ENCODE peak calls at places on chromosomes 2 and 18, in six cellular contexts. One of them, this sample, is unnamed.

GRCh38 chr2:25671622-25672021 is 1.8 kb downstream of the DTNB start:
- DNase-seq in A673: no peak
- DNase-seq in small intestine: no peak
- DNase-seq in CD8-positive, alpha-beta memory T cell: no peak
- DNase-seq in aorta: no peak
- DNase-seq in substantia nigra: no peak
- DNase-seq in this sample: no peak

GRCh38 chr2:118669639-118670038 is 177.8 kb downstream of the EN1 start:
- DNase-seq in A673: no peak
- DNase-seq in small intestine: no peak
- DNase-seq in CD8-positive, alpha-beta memory T cell: no peak
- DNase-seq in aorta: no peak
- DNase-seq in substantia nigra: no peak
- DNase-seq in this sample: no peak

GRCh38 chr2:70828914-70829824 is 6.4 kb downstream of the CD207 start:
- DNase-seq in A673: no peak
- DNase-seq in small intestine: no peak
- DNase-seq in CD8-positive, alpha-beta memory T cell: no peak
- DNase-seq in aorta: no peak
- DNase-seq in substantia nigra: no peak
- DNase-seq in this sample: no peak

GRCh38 chr2:214545881-214546280 is 135.0 kb downstream of the VWC2L start:
- DNase-seq in A673: no peak
- DNase-seq in small intestine: no peak
- DNase-seq in CD8-positive, alpha-beta memory T cell: no peak
- DNase-seq in aorta: no peak
- DNase-seq in substantia nigra: no peak
- DNase-seq in this sample: no peak

GRCh38 chr18:48955528-48956261 is 4.9 kb upstream of the SMAD7 start:
- DNase-seq in A673: no peak
- DNase-seq in small intestine: no peak
- DNase-seq in CD8-positive, alpha-beta memory T cell: peak; percentile 54
- DNase-seq in aorta: peak; percentile 91
- DNase-seq in substantia nigra: no peak
- DNase-seq in this sample: peak; percentile 87

GRCh38 chr2:121902171-121902591 is 146.7 kb downstream of the TSN start:
- DNase-seq in A673: peak; percentile 90
- DNase-seq in small intestine: no peak
- DNase-seq in CD8-positive, alpha-beta memory T cell: no peak
- DNase-seq in aorta: no peak
- DNase-seq in substantia nigra: no peak
- DNase-seq in this sample: no peak

GRCh38 chr18:5824370-5824984 is 70.8 kb downstream of the TMEM200C start:
- DNase-seq in A673: no peak
- DNase-seq in small intestine: no peak
- DNase-seq in CD8-positive, alpha-beta memory T cell: no peak
- DNase-seq in aorta: no peak
- DNase-seq in substantia nigra: no peak
- DNase-seq in this sample: no peak

GRCh38 chr2:145007673-145008263 is 487.8 kb upstream of the ZEB2 start:
- DNase-seq in A673: no peak
- DNase-seq in small intestine: no peak
- DNase-seq in CD8-positive, alpha-beta memory T cell: no peak
- DNase-seq in aorta: peak; percentile 69
- DNase-seq in substantia nigra: no peak
- DNase-seq in this sample: peak; percentile 45

GRCh38 chr2:84649487-84650142 is 133.3 kb downstream of the DNAH6 start:
- DNase-seq in A673: no peak
- DNase-seq in small intestine: no peak
- DNase-seq in CD8-positive, alpha-beta memory T cell: no peak
- DNase-seq in aorta: no peak
- DNase-seq in substantia nigra: no peak
- DNase-seq in this sample: no peak

GRCh38 chr2:230872151-230872967 is 7.6 kb downstream of the ITM2C start:
- DNase-seq in A673: no peak
- DNase-seq in small intestine: no peak
- DNase-seq in CD8-positive, alpha-beta memory T cell: no peak
- DNase-seq in aorta: peak; percentile 38
- DNase-seq in substantia nigra: no peak
- DNase-seq in this sample: no peak

GRCh38 chr2:1649103-1649870 is 95.0 kb downstream of the PXDN start:
- DNase-seq in A673: no peak
- DNase-seq in small intestine: no peak
- DNase-seq in CD8-positive, alpha-beta memory T cell: no peak
- DNase-seq in aorta: no peak
- DNase-seq in substantia nigra: no peak
- DNase-seq in this sample: no peak

GRCh38 chr2:120737802-120738516 is 2.3 kb downstream of the GLI2 start:
- DNase-seq in A673: no peak
- DNase-seq in small intestine: peak; percentile 10
- DNase-seq in CD8-positive, alpha-beta memory T cell: no peak
- DNase-seq in aorta: no peak
- DNase-seq in substantia nigra: no peak
- DNase-seq in this sample: no peak

GRCh38 chr2:19739256-19739655 is 162.5 kb downstream of the TTC32 start:
- DNase-seq in A673: no peak
- DNase-seq in small intestine: no peak
- DNase-seq in CD8-positive, alpha-beta memory T cell: no peak
- DNase-seq in aorta: no peak
- DNase-seq in substantia nigra: no peak
- DNase-seq in this sample: peak; percentile 67

GRCh38 chr2:238053195-238053776 is 7.5 kb upstream of the SCLY start:
- DNase-seq in A673: no peak
- DNase-seq in small intestine: no peak
- DNase-seq in CD8-positive, alpha-beta memory T cell: no peak
- DNase-seq in aorta: no peak
- DNase-seq in substantia nigra: no peak
- DNase-seq in this sample: no peak

GRCh38 chr2:15890936-15891905 is 49.1 kb upstream of the MYCN start:
- DNase-seq in A673: no peak
- DNase-seq in small intestine: peak; percentile 25
- DNase-seq in CD8-positive, alpha-beta memory T cell: no peak
- DNase-seq in aorta: no peak
- DNase-seq in substantia nigra: no peak
- DNase-seq in this sample: no peak

GRCh38 chr2:228321019-228321418 is 139.5 kb upstream of the SPHKAP start:
- DNase-seq in A673: no peak
- DNase-seq in small intestine: no peak
- DNase-seq in CD8-positive, alpha-beta memory T cell: no peak
- DNase-seq in aorta: no peak
- DNase-seq in substantia nigra: no peak
- DNase-seq in this sample: no peak

GRCh38 chr18:22482948-22483347 is 65.2 kb upstream of the CTAGE1 start:
- DNase-seq in A673: no peak
- DNase-seq in small intestine: no peak
- DNase-seq in CD8-positive, alpha-beta memory T cell: no peak
- DNase-seq in aorta: no peak
- DNase-seq in substantia nigra: no peak
- DNase-seq in this sample: no peak
- H3K27ac ChIP-seq in A673: no peak overlapping the region
- H3K27ac ChIP-seq in small intestine: no peak overlapping the region
- H3K27ac ChIP-seq in CD8-positive, alpha-beta memory T cell: no peak overlapping the region
- H3K27ac ChIP-seq in aorta: no peak overlapping the region
- H3K27ac ChIP-seq in substantia nigra: no peak overlapping the region
- H3K27ac ChIP-seq in this sample: no peak overlapping the region

GRCh38 chr18:59609654-59610053 is 87.6 kb downstream of the CCBE1 start:
- DNase-seq in A673: no peak
- DNase-seq in small intestine: no peak
- DNase-seq in CD8-positive, alpha-beta memory T cell: no peak
- DNase-seq in aorta: no peak
- DNase-seq in substantia nigra: no peak
- DNase-seq in this sample: no peak

GRCh38 chr18:59613903-59614302 is 83.3 kb downstream of the CCBE1 start:
- DNase-seq in A673: no peak
- DNase-seq in small intestine: no peak
- DNase-seq in CD8-positive, alpha-beta memory T cell: no peak
- DNase-seq in aorta: no peak
- DNase-seq in substantia nigra: no peak
- DNase-seq in this sample: no peak

GRCh38 chr18:59616501-59616900 is 80.7 kb downstream of the CCBE1 start:
- DNase-seq in A673: no peak
- DNase-seq in small intestine: no peak
- DNase-seq in CD8-positive, alpha-beta memory T cell: no peak
- DNase-seq in aorta: no peak
- DNase-seq in substantia nigra: no peak
- DNase-seq in this sample: no peak

GRCh38 chr18:59610546-59611140 is 86.6 kb downstream of the CCBE1 start:
- DNase-seq in A673: no peak
- DNase-seq in small intestine: no peak
- DNase-seq in CD8-positive, alpha-beta memory T cell: no peak
- DNase-seq in aorta: no peak
- DNase-seq in substantia nigra: no peak
- DNase-seq in this sample: no peak

DNA sequence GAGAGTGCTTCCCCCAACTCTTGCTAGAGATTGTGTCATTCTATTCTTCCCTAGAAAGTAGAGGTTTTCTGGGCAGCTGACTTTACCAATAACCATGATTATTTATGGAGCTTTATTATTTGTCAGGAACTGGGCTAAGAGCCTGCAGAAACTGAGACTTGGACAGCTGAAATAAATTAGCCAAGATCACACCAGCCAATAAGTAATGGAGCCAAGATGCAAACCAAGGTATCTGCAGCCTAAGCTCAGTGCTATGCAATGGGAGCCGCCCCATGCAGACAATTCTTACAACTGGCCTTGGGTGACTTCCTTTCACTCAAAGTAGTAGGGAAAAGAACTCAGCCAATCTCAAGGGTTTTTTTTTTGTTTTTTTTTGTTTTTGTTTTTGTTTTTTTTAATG is 84.8 kb downstream of the CCBE1 start:
- DNase-seq in A673: no peak
- DNase-seq in small intestine: no peak
- DNase-seq in CD8-positive, alpha-beta memory T cell: no peak
- DNase-seq in aorta: no peak
- DNase-seq in substantia nigra: no peak
- DNase-seq in this sample: no peak
- H3K27ac ChIP-seq in A673: no peak overlapping the region
- H3K27ac ChIP-seq in small intestine: no peak overlapping the region
- H3K27ac ChIP-seq in CD8-positive, alpha-beta memory T cell: no peak overlapping the region
- H3K27ac ChIP-seq in aorta: no peak overlapping the region
- H3K27ac ChIP-seq in substantia nigra: no peak overlapping the region
- H3K27ac ChIP-seq in this sample: no peak overlapping the region

GRCh38 chr2:9975328-9975727 is 23.8 kb downstream of the GRHL1 start:
- DNase-seq in A673: no peak
- DNase-seq in small intestine: no peak
- DNase-seq in CD8-positive, alpha-beta memory T cell: no peak
- DNase-seq in aorta: no peak
- DNase-seq in substantia nigra: no peak
- DNase-seq in this sample: no peak
- H3K27ac ChIP-seq in A673: no peak overlapping the region
- H3K27ac ChIP-seq in small intestine: no peak overlapping the region
- H3K27ac ChIP-seq in CD8-positive, alpha-beta memory T cell: no peak overlapping the region
- H3K27ac ChIP-seq in aorta: no peak overlapping the region
- H3K27ac ChIP-seq in substantia nigra: no peak overlapping the region
- H3K27ac ChIP-seq in this sample: no peak overlapping the region

GRCh38 chr2:73334620-73335019 is 41.3 kb upstream of the EGR4 start:
- DNase-seq in A673: no peak
- DNase-seq in small intestine: no peak
- DNase-seq in CD8-positive, alpha-beta memory T cell: no peak
- DNase-seq in aorta: no peak
- DNase-seq in substantia nigra: no peak
- DNase-seq in this sample: no peak

GRCh38 chr2:73333564-73333963 is 40.2 kb upstream of the EGR4 start:
- DNase-seq in A673: no peak
- DNase-seq in small intestine: no peak
- DNase-seq in CD8-positive, alpha-beta memory T cell: no peak
- DNase-seq in aorta: no peak
- DNase-seq in substantia nigra: no peak
- DNase-seq in this sample: no peak

GRCh38 chr2:73339171-73339678 is 45.9 kb upstream of the EGR4 start:
- DNase-seq in A673: peak; percentile 87
- DNase-seq in small intestine: no peak
- DNase-seq in CD8-positive, alpha-beta memory T cell: no peak
- DNase-seq in aorta: no peak
- DNase-seq in substantia nigra: no peak
- DNase-seq in this sample: no peak

GRCh38 chr2:73337828-73338227 is 44.5 kb upstream of the EGR4 start:
- DNase-seq in A673: no peak
- DNase-seq in small intestine: no peak
- DNase-seq in CD8-positive, alpha-beta memory T cell: no peak
- DNase-seq in aorta: no peak
- DNase-seq in substantia nigra: no peak
- DNase-seq in this sample: no peak

GRCh38 chr2:73334045-73334444 is 40.7 kb upstream of the EGR4 start:
- DNase-seq in A673: no peak
- DNase-seq in small intestine: no peak
- DNase-seq in CD8-positive, alpha-beta memory T cell: no peak
- DNase-seq in aorta: no peak
- DNase-seq in substantia nigra: no peak
- DNase-seq in this sample: no peak
- H3K27ac ChIP-seq in A673: no peak overlapping the region
- H3K27ac ChIP-seq in small intestine: no peak overlapping the region
- H3K27ac ChIP-seq in CD8-positive, alpha-beta memory T cell: no peak overlapping the region
- H3K27ac ChIP-seq in aorta: no peak overlapping the region
- H3K27ac ChIP-seq in substantia nigra: no peak overlapping the region
- H3K27ac ChIP-seq in this sample: no peak overlapping the region

GRCh38 chr2:99659874-99660273 is 170.1 kb upstream of the REV1 start:
- DNase-seq in A673: no peak
- DNase-seq in small intestine: no peak
- DNase-seq in CD8-positive, alpha-beta memory T cell: no peak
- DNase-seq in aorta: no peak
- DNase-seq in substantia nigra: no peak
- DNase-seq in this sample: peak; percentile 69

GRCh38 chr2:99666256-99666655 is 176.4 kb upstream of the REV1 start:
- DNase-seq in A673: no peak
- DNase-seq in small intestine: no peak
- DNase-seq in CD8-positive, alpha-beta memory T cell: no peak
- DNase-seq in aorta: no peak
- DNase-seq in substantia nigra: no peak
- DNase-seq in this sample: no peak

GRCh38 chr2:99660616-99661416 is 171.0 kb upstream of the REV1 start:
- DNase-seq in A673: no peak
- DNase-seq in small intestine: no peak
- DNase-seq in CD8-positive, alpha-beta memory T cell: no peak
- DNase-seq in aorta: no peak
- DNase-seq in substantia nigra: no peak
- DNase-seq in this sample: no peak

GRCh38 chr2:99662761-99663341 is 173.0 kb upstream of the REV1 start:
- DNase-seq in A673: peak; percentile 69
- DNase-seq in small intestine: no peak
- DNase-seq in CD8-positive, alpha-beta memory T cell: no peak
- DNase-seq in aorta: peak; percentile 57
- DNase-seq in substantia nigra: no peak
- DNase-seq in this sample: no peak

GRCh38 chr2:99663641-99664040 is 173.8 kb upstream of the REV1 start:
- DNase-seq in A673: no peak
- DNase-seq in small intestine: no peak
- DNase-seq in CD8-positive, alpha-beta memory T cell: no peak
- DNase-seq in aorta: no peak
- DNase-seq in substantia nigra: no peak
- DNase-seq in this sample: no peak
- H3K27ac ChIP-seq in A673: no peak overlapping the region
- H3K27ac ChIP-seq in small intestine: no peak overlapping the region
- H3K27ac ChIP-seq in CD8-positive, alpha-beta memory T cell: no peak overlapping the region
- H3K27ac ChIP-seq in aorta: no peak overlapping the region
- H3K27ac ChIP-seq in substantia nigra: no peak overlapping the region
- H3K27ac ChIP-seq in this sample: no peak overlapping the region

GRCh38 chr2:65782996-65783650 is 350.7 kb upstream of the SPRED2 start:
- DNase-seq in A673: no peak
- DNase-seq in small intestine: no peak
- DNase-seq in CD8-positive, alpha-beta memory T cell: no peak
- DNase-seq in aorta: no peak
- DNase-seq in substantia nigra: no peak
- DNase-seq in this sample: no peak
- H3K27ac ChIP-seq in A673: no peak overlapping the region
- H3K27ac ChIP-seq in small intestine: no peak overlapping the region
- H3K27ac ChIP-seq in CD8-positive, alpha-beta memory T cell: no peak overlapping the region
- H3K27ac ChIP-seq in aorta: no peak overlapping the region
- H3K27ac ChIP-seq in substantia nigra: no peak overlapping the region
- H3K27ac ChIP-seq in this sample: no peak overlapping the region

This sample was measured in psoas muscle.